ENCODE peak calls at places on chromosome 17, in ten cellular contexts. G is keratinocyte, S is thoracic aorta, L is IMR-90, V is esophagus squamous epithelium, Z is colonic mucosa, U is psoas muscle, I is hepatocyte, P is pancreas, N is SJSA1. F is an unnamed sample. For H3K36me3, the result is how much of the 10 kb centered on the place peaks cover.

GRCh38 chr17:15319461-15319860 is 21.9 kb downstream of the TEKT3 start:
- DNase-seq in G (no peak), S (no peak), L (no peak), V (no peak), Z (no peak), U (no peak), I (no peak), P (no peak), N (peak), F (no peak)

GRCh38 chr17:29384901-29385300 is 5.3 kb upstream of the TAOK1 start:
- DNase-seq in G (no peak), S (no peak), L (no peak), V (no peak), Z (no peak), U (no peak), I (no peak), P (no peak), N (no peak), F (no peak)

GRCh38 chr17:69967910-69968411 is 107.1 kb upstream of the KCNJ16 start:
- DNase-seq in G (no peak), S (no peak), L (peak), V (no peak), Z (no peak), U (no peak), I (no peak), P (no peak), N (peak), F (no peak)

GRCh38 chr17:42291136-42291535 is 2.8 kb downstream of the STAT5A start:
- DNase-seq in G (no peak), S (no peak), L (no peak), V (no peak), Z (no peak), U (no peak), I (no peak), P (no peak), N (no peak), F (peak)

GRCh38 chr17:50280801-50281441 is 6.7 kb downstream of the TMEM92 start:
- DNase-seq in G (no peak), S (no peak), L (no peak), V (no peak), Z (no peak), U (no peak), I (no peak), P (no peak), N (no peak), F (no peak)

GRCh38 chr17:50266384-50267073 is 7.7 kb upstream of the TMEM92 start:
- DNase-seq in G (no peak), S (no peak), L (peak), V (no peak), Z (peak), U (peak), I (peak), P (peak), N (peak), F (peak)

GRCh38 chr17:40532520-40533253 is 31.3 kb upstream of the TNS4 start:
- DNase-seq in G (no peak), S (no peak), L (peak), V (no peak), Z (no peak), U (no peak), I (no peak), P (no peak), N (peak), F (no peak)

GRCh38 chr17:79721993-79722671 is 8.6 kb upstream of the ENPP7 start:
- DNase-seq in G (no peak), S (no peak), L (no peak), V (no peak), Z (no peak), U (no peak), I (no peak), P (no peak), N (no peak), F (no peak)

GRCh38 chr17:57262557-57262956 is 6.2 kb downstream of the MSI2 start:
- DNase-seq in G (no peak), S (no peak), L (no peak), V (no peak), Z (no peak), U (no peak), I (no peak), P (no peak), N (no peak), F (no peak)

GRCh38 chr17:58669853-58670252 is 22.0 kb downstream of the TEX14 start:
- DNase-seq in G (no peak), S (no peak), L (no peak), V (no peak), Z (no peak), U (no peak), I (no peak), P (no peak), N (no peak), F (no peak)

GRCh38 chr17:27793168-27793905 is 7.0 kb downstream of the NOS2 start:
- DNase-seq in G (no peak), S (no peak), L (no peak), V (no peak), Z (peak), U (peak), I (peak), P (no peak), N (no peak), F (no peak)

GRCh38 chr17:68291836-68292688 is 767 bp downstream of the ARSG start:
- DNase-seq in G (no peak), S (no peak), L (peak), V (peak), Z (peak), U (peak), I (peak), P (peak), N (peak), F (peak)

GRCh38 chr17:50627782-50628601 is 6.7 kb upstream of the ABCC3 start:
- DNase-seq in G (no peak), S (no peak), L (no peak), V (no peak), Z (peak), U (no peak), I (peak), P (peak), N (no peak), F (no peak)

GRCh38 chr17:36485027-36485426 is 1.5 kb upstream of the ZNHIT3 start:
- DNase-seq in G (no peak), S (no peak), L (no peak), V (no peak), Z (no peak), U (no peak), I (peak), P (no peak), N (no peak), F (no peak)

GRCh38 chr17:64964796-64965195 is 45.5 kb upstream of the LRRC37A3 start:
- DNase-seq in G (no peak), S (no peak), L (no peak), V (no peak), Z (no peak), U (no peak), I (no peak), P (no peak), N (no peak), F (no peak)

GRCh38 chr17:6831662-6832263 is at the start of gene TEKT1:
- DNase-seq in G (no peak), S (peak), L (peak), V (peak), Z (peak), U (peak), I (peak), P (peak), N (peak), F (peak)

GRCh38 chr17:41061969-41062368 is 2.1 kb upstream of the KRTAP2-3 start:
- DNase-seq in G (no peak), S (no peak), L (peak), V (no peak), Z (no peak), U (no peak), I (no peak), P (no peak), N (peak), F (no peak)

GRCh38 chr17:2189231-2189630 is 114.4 kb downstream of the SMG6 start:
- DNase-seq in G (no peak), S (no peak), L (no peak), V (no peak), Z (no peak), U (no peak), I (no peak), P (no peak), N (no peak), F (no peak)

GRCh38 chr17:6420173-6420641 is 14.7 kb downstream of the AIPL1 start:
- DNase-seq in G (no peak), S (no peak), L (peak), V (no peak), Z (no peak), U (no peak), I (peak), P (no peak), N (no peak), F (no peak)

GRCh38 chr17:29807520-29808361 is 122.3 kb downstream of the SSH2 start:
- DNase-seq in G (peak), S (no peak), L (peak), V (no peak), Z (peak), U (peak), I (peak), P (peak), N (peak), F (peak)

GRCh38 chr17:55238197-55238930 is 26.4 kb upstream of the HLF start:
- DNase-seq in G (peak), S (peak), L (peak), V (peak), Z (peak), U (peak), I (peak), P (peak), N (peak), F (peak)

GRCh38 chr17:55237826-55238196 is 26.9 kb upstream of the HLF start:
- DNase-seq in G (no peak), S (no peak), L (no peak), V (no peak), Z (no peak), U (no peak), I (no peak), P (no peak), N (no peak), F (no peak)

GRCh38 chr17:55241097-55241496 is 23.7 kb upstream of the HLF start:
- DNase-seq in G (no peak), S (no peak), L (no peak), V (no peak), Z (no peak), U (no peak), I (no peak), P (no peak), N (no peak), F (no peak)

GRCh38 chr17:55237268-55237667 is 27.5 kb upstream of the HLF start:
- DNase-seq in G (no peak), S (no peak), L (no peak), V (no peak), Z (no peak), U (no peak), I (no peak), P (no peak), N (no peak), F (no peak)

DNA sequence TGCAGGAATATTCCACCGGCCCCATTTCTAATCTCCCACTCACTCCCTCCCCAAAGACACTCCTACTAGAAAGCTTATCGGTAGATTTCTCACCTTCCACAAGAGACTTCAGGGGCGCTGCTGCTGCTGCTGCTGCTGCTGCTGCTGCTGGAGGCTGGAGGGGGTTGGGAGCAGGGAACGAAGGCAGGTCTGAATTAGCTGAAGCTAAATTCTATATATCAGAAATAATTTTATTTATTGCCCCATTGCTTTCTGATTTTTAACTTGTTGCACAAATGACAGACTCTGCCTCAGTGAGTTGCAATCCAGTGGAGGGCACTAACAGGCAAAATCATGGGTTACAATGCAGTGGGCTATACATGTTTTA is 25.8 kb upstream of the HLF start:
- DNase-seq in G (no peak), S (no peak), L (no peak), V (no peak), Z (peak), U (no peak), I (peak), P (peak), N (no peak), F (no peak)
- H3K27ac ChIP-seq in G (no peak), S (no peak), L (no peak), V (peak), Z (peak), U (peak), I (no peak), P (peak), N (no peak), F (peak)

GRCh38 chr17:38889745-38890409 is 20.0 kb downstream of the LASP1 start:
- DNase-seq in G (no peak), S (no peak), L (no peak), V (no peak), Z (no peak), U (no peak), I (no peak), P (no peak), N (no peak), F (no peak)

GRCh38 chr17:38890410-38890746 is 20.5 kb downstream of the LASP1 start:
- DNase-seq in G (no peak), S (no peak), L (no peak), V (no peak), Z (no peak), U (no peak), I (no peak), P (no peak), N (no peak), F (no peak)

GRCh38 chr17:38886643-38887010 is 16.8 kb downstream of the LASP1 start:
- DNase-seq in G (no peak), S (no peak), L (no peak), V (no peak), Z (peak), U (no peak), I (no peak), P (no peak), N (no peak), F (no peak)

GRCh38 chr17:38891441-38891840 is 21.6 kb downstream of the LASP1 start:
- DNase-seq in G (no peak), S (no peak), L (no peak), V (no peak), Z (no peak), U (no peak), I (no peak), P (no peak), N (no peak), F (no peak)

GRCh38 chr17:38888842-38889241 is 19.0 kb downstream of the LASP1 start:
- DNase-seq in G (no peak), S (no peak), L (no peak), V (no peak), Z (no peak), U (no peak), I (no peak), P (no peak), N (no peak), F (no peak)
- H3K36me3 ChIP-seq in G (half or more), S (under half), L (half or more), V (half or more), Z (under half), U (under half), I (under half), P (under half), N (half or more), F (under half)

GRCh38 chr17:78230252-78230962 is 1.0 kb upstream of the TMEM235 start:
- DNase-seq in G (no peak), S (no peak), L (no peak), V (no peak), Z (no peak), U (no peak), I (no peak), P (no peak), N (no peak), F (no peak)
- H3K4me3 ChIP-seq in G (no peak), S (no peak), L (no peak), V (no peak), Z (no peak), U (no peak), I (no peak), P (no peak), N (no peak), F (no peak)

GRCh38 chr17:78535285-78536197 is 41.7 kb downstream of the DNAH17 start:
- DNase-seq in G (peak), S (no peak), L (no peak), V (no peak), Z (no peak), U (no peak), I (no peak), P (no peak), N (no peak), F (no peak)
- H3K27ac ChIP-seq in G (peak), S (no peak), L (no peak), V (peak), Z (no peak), U (no peak), I (no peak), P (no peak), N (no peak), F (no peak)

GRCh38 chr17:8224891-8225812 is 14.8 kb upstream of the AURKB start:
- DNase-seq in G (no peak), S (no peak), L (no peak), V (no peak), Z (peak), U (no peak), I (no peak), P (no peak), N (no peak), F (no peak)

GRCh38 chr17:8225813-8226535 is 15.6 kb upstream of the AURKB start:
- DNase-seq in G (no peak), S (no peak), L (peak), V (no peak), Z (peak), U (peak), I (peak), P (peak), N (no peak), F (peak)

GRCh38 chr17:8223356-8224063 is 13.1 kb upstream of the AURKB start:
- DNase-seq in G (no peak), S (no peak), L (peak), V (no peak), Z (peak), U (peak), I (peak), P (peak), N (no peak), F (peak)

GRCh38 chr17:8227238-8227581 is 16.8 kb upstream of the AURKB start:
- DNase-seq in G (no peak), S (no peak), L (no peak), V (no peak), Z (no peak), U (no peak), I (no peak), P (no peak), N (no peak), F (no peak)

GRCh38 chr17:8226536-8227237 is 16.3 kb upstream of the AURKB start:
- DNase-seq in G (no peak), S (no peak), L (peak), V (no peak), Z (peak), U (peak), I (peak), P (peak), N (peak), F (peak)
- H3K36me3 ChIP-seq in G (under half), S (under half), L (under half), V (under half), Z (under half), U (under half), I (under half), P (under half), N (under half), F (under half)

DNA sequence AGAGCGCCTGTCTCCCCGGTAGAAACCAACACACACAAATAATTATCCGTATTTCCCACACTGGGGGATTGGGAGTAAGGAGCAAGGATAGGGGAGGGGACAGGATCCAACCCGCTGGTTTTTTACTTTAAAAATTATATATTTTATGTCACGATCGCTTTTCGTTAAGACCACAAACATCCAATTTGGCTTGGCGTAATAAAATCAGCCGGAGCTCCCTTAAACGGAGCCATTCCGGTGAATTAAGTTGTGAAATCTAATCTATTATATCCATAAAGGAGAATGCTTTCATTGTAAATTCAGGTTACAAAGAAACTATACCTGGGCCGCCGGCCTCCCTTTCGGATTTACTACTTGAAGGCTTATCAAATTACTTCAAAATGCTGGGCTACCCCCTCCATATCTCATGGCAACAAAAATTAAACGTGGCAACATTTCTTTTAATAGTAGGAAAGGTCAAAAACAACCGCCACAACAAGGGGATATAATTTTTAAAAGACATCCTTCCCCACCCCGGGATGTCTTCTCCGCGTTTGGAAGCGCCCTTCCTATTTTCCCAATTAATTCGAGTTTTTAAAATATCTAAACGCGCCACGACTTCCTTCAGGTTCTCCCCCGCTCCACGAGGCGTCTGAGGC is 47.1 kb upstream of the SLC38A10 start:
- DNase-seq in G (no peak), S (no peak), L (no peak), V (no peak), Z (no peak), U (no peak), I (peak), P (no peak), N (no peak), F (no peak)
- H3K4me3 ChIP-seq in G (peak), S (peak), L (peak), V (peak), Z (peak), U (peak), I (peak), P (peak), N (no peak), F (peak)

GRCh38 chr17:46741122-46741725 is 77.3 kb downstream of the WNT3 start:
- DNase-seq in G (no peak), S (no peak), L (no peak), V (no peak), Z (no peak), U (no peak), I (no peak), P (no peak), N (no peak), F (no peak)
- H3K27ac ChIP-seq in G (no peak), S (no peak), L (no peak), V (no peak), Z (no peak), U (no peak), I (peak), P (no peak), N (no peak), F (no peak)

DNA sequence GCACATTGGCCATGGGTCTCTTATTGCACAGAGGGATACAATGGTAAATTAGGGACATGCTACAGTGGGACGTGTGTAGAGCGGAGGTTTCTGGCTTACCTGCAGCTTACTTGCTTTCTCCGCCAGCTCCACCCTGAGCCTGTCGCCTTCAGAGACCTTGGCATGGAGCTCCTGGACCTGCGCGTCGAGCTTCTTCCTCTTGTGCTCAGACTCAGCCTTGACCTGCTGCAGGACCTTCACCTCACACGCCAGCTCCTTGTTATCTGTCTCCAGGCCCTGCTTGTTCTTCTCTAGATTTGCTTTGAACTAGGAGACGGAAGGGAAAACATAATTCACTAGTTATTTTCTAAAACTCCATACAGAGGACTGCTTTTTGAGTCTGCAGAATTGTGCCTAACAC is 63.5 kb downstream of the NDEL1 start:
- DNase-seq in G (no peak), S (no peak), L (no peak), V (no peak), Z (no peak), U (no peak), I (no peak), P (no peak), N (no peak), F (no peak)
- H3K36me3 ChIP-seq in G (under half), S (half or more), L (half or more), V (under half), Z (under half), U (under half), I (under half), P (under half), N (half or more), F (half or more)

GRCh38 chr17:8188408-8188839 is 1.6 kb downstream of the BORCS6 start:
- DNase-seq in G (no peak), S (no peak), L (no peak), V (no peak), Z (no peak), U (no peak), I (no peak), P (peak), N (no peak), F (no peak)
- H3K4me3 ChIP-seq in G (peak), S (peak), L (peak), V (peak), Z (peak), U (peak), I (peak), P (peak), N (peak), F (peak)

GRCh38 chr17:73546770-73547345 is 97.4 kb downstream of the SDK2 start:
- DNase-seq in G (peak), S (no peak), L (no peak), V (peak), Z (peak), U (no peak), I (peak), P (no peak), N (no peak), F (no peak)
- H3K27ac ChIP-seq in G (no peak), S (no peak), L (no peak), V (peak), Z (no peak), U (no peak), I (no peak), P (no peak), N (no peak), F (no peak)